ENCODE peak calls at places on chromosomes 5 and 9, in eight cellular contexts. L is CD4-positive, CD25-positive, alpha-beta regulatory T cell; M is CD8-positive, alpha-beta memory T cell; E is Caco-2; K is naive thymus-derived CD4-positive, alpha-beta T cell; B is GM12878; F is mucosa of descending colon; X is SJSA1. R is an unnamed sample.

GRCh38 chr5:14036947-14037346 is 92.5 kb upstream of the DNAH5 start:
- DNase-seq in L (no peak), M (no peak), X (no peak), B (no peak), K (no peak), E (no peak), F (no peak), R (no peak)

GRCh38 chr5:155906046-155906445 is 420.9 kb upstream of the SGCD start:
- DNase-seq in M (no peak), L (no peak), F (peak; percentile 14), E (no peak), K (no peak), B (no peak), X (no peak), R (no peak)

GRCh38 chr5:634191-634590 is 22.1 kb downstream of the CEP72 start:
- DNase-seq in X (no peak), F (no peak), M (no peak), L (no peak), E (no peak), K (no peak), B (no peak), R (no peak)

GRCh38 chr9:124693403-124693802 is 77.7 kb downstream of the NR6A1 start:
- DNase-seq in L (no peak), X (no peak), K (no peak), M (no peak), F (no peak), E (no peak), B (no peak), R (no peak)

GRCh38 chr5:72248352-72249032 is 71.5 kb downstream of the MRPS27 start:
- DNase-seq in B (no peak), M (no peak), L (no peak), F (peak; percentile 19), X (peak; percentile 89), K (no peak), E (no peak), R (peak; percentile 21)

GRCh38 chr9:125145425-125145824 is 2.1 kb upstream of the SCAI start:
- DNase-seq in M (no peak), B (no peak), F (no peak), X (no peak), L (no peak), E (no peak), K (no peak), R (no peak)

GRCh38 chr9:100669968-100670367 is 92.1 kb downstream of the CAVIN4 start:
- DNase-seq in F (peak; percentile 1), K (no peak), E (no peak), L (no peak), B (no peak), M (no peak), X (no peak), R (no peak)

GRCh38 chr5:89060768-89061167 is 177.8 kb upstream of the MEF2C start:
- DNase-seq in L (no peak), E (no peak), F (no peak), X (no peak), K (no peak), M (no peak), B (no peak), R (no peak)

GRCh38 chr9:105415344-105415980 is 32.4 kb upstream of the FSD1L start:
- DNase-seq in K (peak; percentile 65), F (peak; percentile 79), L (peak; percentile 43), B (no peak), M (peak; percentile 68), X (peak; percentile 45), E (peak; percentile 63), R (peak; percentile 64)

GRCh38 chr5:171336486-171337206 is 27.6 kb downstream of the TLX3 start:
- DNase-seq in E (peak; percentile 50), L (no peak), K (no peak), B (no peak), F (peak; percentile 49), M (peak; percentile 23), X (peak; percentile 33), R (peak; percentile 74)

DNA sequence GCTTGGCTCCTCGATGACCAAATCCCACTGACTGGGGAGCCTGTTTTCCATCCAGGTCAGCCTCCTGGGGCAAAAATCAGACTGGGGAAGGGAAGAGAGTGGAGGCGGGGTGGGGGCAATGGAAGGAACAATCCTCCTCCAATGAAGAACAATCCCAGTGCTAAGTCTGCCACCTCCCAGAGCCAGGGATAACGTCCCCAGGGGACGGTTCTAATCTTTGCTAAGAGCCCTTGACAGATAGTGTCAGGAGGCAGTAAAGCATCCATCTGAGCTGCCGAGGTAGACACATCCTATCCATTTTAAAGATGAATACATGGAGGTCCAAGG is 298.5 kb upstream of the MSX2 start:
- DNase-seq in E (no peak), L (no peak), K (no peak), X (no peak), M (no peak), B (no peak), F (no peak), R (no peak)
- H3K4me1 ChIP-seq in E (peaks cover 14% of the 10 kb centered on the region), L (no peaks in the 10 kb centered on the region), K (no peaks in the 10 kb centered on the region), X (no peaks in the 10 kb centered on the region), M (no peaks in the 10 kb centered on the region), B (no peaks in the 10 kb centered on the region), F (no peaks in the 10 kb centered on the region), R (peaks cover 12% of the 10 kb centered on the region)

GRCh38 chr9:129580211-129580915 is 40.5 kb downstream of the C9orf50 start:
- DNase-seq in F (no peak), X (no peak), B (peak; percentile 64), L (no peak), M (no peak), E (no peak), K (no peak), R (no peak)
- H3K4me3 ChIP-seq in F (no peak overlapping the region), X (no peak overlapping the region), B (peak overlapping the region; percentile 51), L (peak overlapping the region; percentile 3), M (peak overlapping the region; percentile 20), E (no peak overlapping the region), K (no peak overlapping the region), R (no peak overlapping the region)

DNA sequence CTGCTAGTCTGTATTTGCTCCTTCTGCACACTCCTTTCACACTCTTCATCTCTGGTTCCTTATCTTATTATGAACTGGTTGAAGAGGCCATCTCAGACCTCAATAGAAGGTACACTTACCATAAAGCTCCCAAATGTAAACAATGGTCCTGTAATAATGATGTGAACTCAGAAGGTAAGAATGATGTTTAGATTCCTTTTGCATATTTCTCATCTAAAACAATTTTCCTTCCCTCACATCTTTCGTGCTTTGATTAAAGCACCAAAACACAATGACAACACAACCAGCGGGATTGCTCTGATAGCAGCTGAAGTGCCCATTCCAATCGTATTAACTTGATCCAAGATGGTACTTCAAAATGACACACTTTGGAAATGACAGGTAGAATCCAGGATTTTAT is 34.3 kb downstream of the NFIB start:
- DNase-seq in L (no peak), M (no peak), K (no peak), F (no peak), B (no peak), X (peak; percentile 52), E (no peak), R (no peak)
- H3K4me1 ChIP-seq in L (no peaks in the 10 kb centered on the region), M (no peaks in the 10 kb centered on the region), K (no peaks in the 10 kb centered on the region), F (no peaks in the 10 kb centered on the region), B (no peaks in the 10 kb centered on the region), X (peaks cover 78% of the 10 kb centered on the region), E (peaks cover 11% of the 10 kb centered on the region), R (peaks cover 36% of the 10 kb centered on the region)

GRCh38 chr9:123099042-123099441 is 65.6 kb downstream of the GPR21 start:
- DNase-seq in K (no peak), B (no peak), M (no peak), X (no peak), E (no peak), F (no peak), L (no peak), R (no peak)

GRCh38 chr9:123097709-123098459 is 64.4 kb downstream of the GPR21 start:
- DNase-seq in X (no peak), M (no peak), E (no peak), F (no peak), K (no peak), L (no peak), B (no peak), R (no peak)

GRCh38 chr9:123102380-123103113 is 69.1 kb downstream of the GPR21 start:
- DNase-seq in L (no peak), X (peak; percentile 28), E (peak; percentile 30), K (no peak), M (no peak), B (no peak), F (no peak), R (no peak)

GRCh38 chr9:123104807-123105206 is 71.3 kb downstream of the GPR21 start:
- DNase-seq in M (no peak), L (no peak), B (no peak), E (no peak), F (no peak), K (no peak), X (no peak), R (no peak)

GRCh38 chr9:123099548-123099947 is 66.1 kb downstream of the GPR21 start:
- DNase-seq in L (no peak), M (no peak), X (no peak), E (no peak), B (no peak), K (no peak), F (no peak), R (no peak)
- H3K4me3 ChIP-seq in L (no peak overlapping the region), M (no peak overlapping the region), X (no peak overlapping the region), E (no peak overlapping the region), B (no peak overlapping the region), K (no peak overlapping the region), F (no peak overlapping the region), R (no peak overlapping the region)

DNA sequence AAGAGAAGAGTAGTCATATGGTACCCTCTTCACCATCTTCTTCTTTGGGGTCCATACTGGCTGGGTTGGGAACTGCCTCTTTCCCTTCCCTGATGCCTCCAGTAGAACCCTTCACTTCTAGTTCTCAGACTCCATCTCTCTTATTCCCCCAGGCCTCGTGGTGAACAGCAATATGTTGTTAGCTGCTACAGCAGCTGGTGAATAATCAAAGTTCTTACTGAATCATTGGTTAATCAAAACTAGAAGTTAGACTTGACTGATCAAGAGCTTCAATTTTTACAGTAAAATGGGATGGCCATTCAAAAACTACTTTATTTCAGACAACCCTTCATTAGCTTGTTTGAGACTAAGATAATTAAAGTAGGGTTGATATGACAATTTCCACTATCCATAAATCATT is 190.9 kb upstream of the GNA14 start:
- DNase-seq in K (no peak), B (no peak), M (no peak), E (no peak), F (no peak), X (no peak), L (no peak), R (no peak)
- H3K4me1 ChIP-seq in K (no peaks in the 10 kb centered on the region), B (peaks cover 8% of the 10 kb centered on the region), M (no peaks in the 10 kb centered on the region), E (no peaks in the 10 kb centered on the region), F (peaks cover 34% of the 10 kb centered on the region), X (peaks cover 16% of the 10 kb centered on the region), L (no peaks in the 10 kb centered on the region), R (peaks cover 15% of the 10 kb centered on the region)

DNA sequence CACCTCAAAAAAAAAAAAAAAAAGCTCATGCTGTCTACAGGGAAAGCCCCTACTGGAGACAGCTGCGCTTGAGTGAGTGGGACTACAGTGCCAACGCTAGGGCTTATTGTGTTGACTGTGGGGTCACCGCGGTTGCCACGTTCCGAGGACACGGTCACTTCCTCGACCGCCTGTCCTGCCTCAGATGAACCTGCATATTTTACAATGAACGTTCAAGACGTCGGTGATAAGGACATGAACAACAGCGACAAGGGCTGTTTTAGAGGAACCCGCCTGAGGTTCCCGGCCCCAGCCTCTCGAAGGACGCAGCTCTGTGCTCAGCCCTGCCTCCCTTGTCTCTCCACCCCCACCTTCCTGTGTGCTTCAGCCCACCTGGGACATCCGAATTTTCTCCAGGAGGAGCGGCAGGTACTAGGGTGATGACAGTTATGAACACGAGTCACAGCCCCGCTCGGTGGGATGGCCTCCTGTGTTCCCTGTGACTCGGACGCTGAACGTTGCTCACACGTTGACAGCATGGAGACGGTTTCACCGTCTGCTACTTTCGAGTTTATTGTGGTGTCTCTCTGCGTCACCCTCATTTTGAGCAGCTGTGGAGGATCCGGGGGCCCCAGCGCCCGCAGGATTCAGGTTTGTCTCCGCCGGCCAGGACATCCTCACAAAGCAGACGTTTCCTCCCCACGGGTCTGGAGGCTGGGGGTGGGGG is 11.3 kb upstream of the DIPK1B start:
- DNase-seq in X (no peak), K (peak; percentile 67), L (no peak), M (peak; percentile 69), B (peak; percentile 43), F (no peak), E (no peak), R (no peak)
- H3K4me3 ChIP-seq in X (no peak overlapping the region), K (peak overlapping the region; percentile 65), L (peak overlapping the region; percentile 47), M (peak overlapping the region; percentile 52), B (peak overlapping the region; percentile 48), F (no peak overlapping the region), E (no peak overlapping the region), R (no peak overlapping the region)

R was measured in BE2C.